ENCODE peak calls at places on chromosome 17, in six cellular contexts. One of them, this sample, is unnamed.

GRCh38 chr17:32142857-32143524 is 689 bp downstream of the RHOT1 start:
- DNase-seq in cardiac muscle cell: peak; percentile 82
- DNase-seq in thyroid gland: peak; percentile 87
- DNase-seq in cardiac fibroblast: peak; percentile 78
- DNase-seq in hepatocyte: peak; percentile 76
- DNase-seq in foreskin fibroblast: peak; percentile 87
- DNase-seq in this sample: peak; percentile 18

GRCh38 chr17:62966426-62967110 is 533 bp downstream of the TANC2 start:
- DNase-seq in thyroid gland: peak; percentile 32
- DNase-seq in cardiac fibroblast: no peak
- DNase-seq in cardiac muscle cell: peak; percentile 65
- DNase-seq in foreskin fibroblast: peak; percentile 42
- DNase-seq in hepatocyte: peak; percentile 28
- DNase-seq in this sample: no peak

GRCh38 chr17:56125830-56126819 is 27.1 kb upstream of the ANKFN1 start:
- DNase-seq in cardiac muscle cell: peak; percentile 45
- DNase-seq in hepatocyte: peak; percentile 69
- DNase-seq in cardiac fibroblast: peak; percentile 14
- DNase-seq in thyroid gland: peak; percentile 2
- DNase-seq in foreskin fibroblast: peak; percentile 75
- DNase-seq in this sample: peak; percentile 81

GRCh38 chr17:77475012-77475976 is 334.5 kb downstream of the SEC14L1 start:
- DNase-seq in hepatocyte: peak; percentile 53
- DNase-seq in cardiac fibroblast: peak; percentile 71
- DNase-seq in thyroid gland: no peak
- DNase-seq in foreskin fibroblast: peak; percentile 70
- DNase-seq in cardiac muscle cell: no peak
- DNase-seq in this sample: peak; percentile 93

GRCh38 chr17:11644265-11645212 is 46.3 kb downstream of the DNAH9 start:
- DNase-seq in thyroid gland: peak; percentile 75
- DNase-seq in cardiac muscle cell: peak; percentile 93
- DNase-seq in hepatocyte: peak; percentile 94
- DNase-seq in foreskin fibroblast: peak; percentile 37
- DNase-seq in cardiac fibroblast: peak; percentile 69
- DNase-seq in this sample: peak; percentile 28

GRCh38 chr17:50447870-50448573 is 20.7 kb downstream of the CHAD start:
- DNase-seq in foreskin fibroblast: no peak
- DNase-seq in cardiac fibroblast: no peak
- DNase-seq in cardiac muscle cell: no peak
- DNase-seq in hepatocyte: peak; percentile 70
- DNase-seq in thyroid gland: no peak
- DNase-seq in this sample: no peak

GRCh38 chr17:78128616-78129384 is at the start of gene TMC6:
- DNase-seq in cardiac muscle cell: no peak
- DNase-seq in thyroid gland: peak; percentile 69
- DNase-seq in cardiac fibroblast: no peak
- DNase-seq in hepatocyte: peak; percentile 81
- DNase-seq in foreskin fibroblast: no peak
- DNase-seq in this sample: no peak

GRCh38 chr17:20999044-20999573 is 43.7 kb downstream of the USP22 start:
- DNase-seq in cardiac muscle cell: no peak
- DNase-seq in thyroid gland: peak; percentile 77
- DNase-seq in foreskin fibroblast: peak; percentile 46
- DNase-seq in cardiac fibroblast: peak; percentile 38
- DNase-seq in hepatocyte: peak; percentile 6
- DNase-seq in this sample: no peak

GRCh38 chr17:75588546-75589016 is 981 bp downstream of the MYO15B start:
- DNase-seq in foreskin fibroblast: peak; percentile 16
- DNase-seq in thyroid gland: peak; percentile 67
- DNase-seq in cardiac fibroblast: no peak
- DNase-seq in hepatocyte: no peak
- DNase-seq in cardiac muscle cell: no peak
- DNase-seq in this sample: no peak

GRCh38 chr17:57874434-57875108 is 24.7 kb upstream of the MRPS23 start:
- DNase-seq in thyroid gland: no peak
- DNase-seq in foreskin fibroblast: peak; percentile 98
- DNase-seq in cardiac muscle cell: peak; percentile 94
- DNase-seq in hepatocyte: peak; percentile 91
- DNase-seq in cardiac fibroblast: peak; percentile 92
- DNase-seq in this sample: peak; percentile 87

GRCh38 chr17:79186406-79186805 is 111.8 kb downstream of the ENGASE start:
- DNase-seq in cardiac fibroblast: no peak
- DNase-seq in hepatocyte: no peak
- DNase-seq in cardiac muscle cell: no peak
- DNase-seq in foreskin fibroblast: no peak
- DNase-seq in thyroid gland: no peak
- DNase-seq in this sample: no peak

GRCh38 chr17:79185671-79186070 is 111.0 kb downstream of the ENGASE start:
- DNase-seq in foreskin fibroblast: no peak
- DNase-seq in cardiac fibroblast: no peak
- DNase-seq in cardiac muscle cell: no peak
- DNase-seq in thyroid gland: no peak
- DNase-seq in hepatocyte: no peak
- DNase-seq in this sample: no peak

GRCh38 chr17:79182176-79183160 is 107.8 kb downstream of the ENGASE start:
- DNase-seq in cardiac fibroblast: no peak
- DNase-seq in cardiac muscle cell: no peak
- DNase-seq in hepatocyte: no peak
- DNase-seq in foreskin fibroblast: no peak
- DNase-seq in thyroid gland: no peak
- DNase-seq in this sample: no peak

GRCh38 chr17:79180358-79181005 is 105.9 kb downstream of the ENGASE start:
- DNase-seq in thyroid gland: no peak
- DNase-seq in cardiac muscle cell: no peak
- DNase-seq in foreskin fibroblast: no peak
- DNase-seq in cardiac fibroblast: no peak
- DNase-seq in hepatocyte: no peak
- DNase-seq in this sample: no peak

DNA sequence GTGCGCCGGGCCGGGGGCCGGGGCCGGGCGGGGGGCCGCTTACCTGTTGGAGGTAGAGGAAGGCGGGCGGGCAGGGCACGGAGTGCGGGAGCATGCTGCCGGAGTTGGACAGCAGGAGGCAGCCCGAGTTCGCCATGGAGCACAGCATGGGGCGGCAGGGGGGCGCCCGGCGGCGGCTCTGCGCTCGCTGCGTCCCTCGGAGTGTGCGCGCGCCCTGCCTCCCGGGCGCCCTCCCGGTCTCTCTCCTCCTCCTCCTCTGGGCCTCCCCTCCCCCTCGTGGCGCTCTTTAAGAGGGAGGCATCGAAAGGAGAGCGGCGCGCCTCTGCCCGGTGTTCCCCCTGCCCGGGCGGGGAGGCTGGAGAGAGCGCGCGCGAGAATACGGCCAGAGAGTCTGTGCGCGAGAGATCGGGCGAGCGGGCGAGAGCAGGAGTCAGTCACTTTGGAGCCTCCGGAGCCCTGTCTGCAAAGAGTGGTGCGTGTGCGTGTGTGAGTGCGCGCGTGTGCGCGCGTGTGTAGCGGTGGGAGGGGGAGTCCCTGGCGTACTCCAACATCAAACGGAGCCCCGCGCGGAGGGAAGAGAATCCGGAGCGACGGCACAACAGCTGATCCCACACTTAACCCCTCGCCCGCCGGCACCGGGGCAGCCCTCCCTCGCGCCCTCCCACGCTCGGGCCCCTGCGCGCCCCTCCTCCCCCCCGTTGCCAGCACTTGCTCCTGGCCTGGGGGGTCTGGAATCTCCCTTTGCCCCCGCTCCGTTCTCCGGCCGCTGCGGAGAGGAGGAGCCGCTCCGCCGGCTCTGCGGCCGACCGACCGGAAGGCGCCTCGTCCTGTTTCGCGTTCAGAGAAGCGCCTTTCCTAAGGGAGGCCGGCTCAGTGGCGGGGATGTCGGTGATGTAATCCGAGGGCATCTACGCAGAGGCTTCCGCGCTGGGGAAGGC is 108.9 kb downstream of the ENGASE start:
- DNase-seq in cardiac fibroblast: no peak
- DNase-seq in foreskin fibroblast: peak; percentile 31
- DNase-seq in thyroid gland: no peak
- DNase-seq in cardiac muscle cell: peak; percentile 74
- DNase-seq in hepatocyte: peak; percentile 41
- DNase-seq in this sample: no peak
- TF ChIP-seq CTCF in cardiac fibroblast: no peak
- TF ChIP-seq CTCF in foreskin fibroblast: no peak
- TF ChIP-seq CTCF in thyroid gland: no peak
- TF ChIP-seq CTCF in cardiac muscle cell: no peak
- TF ChIP-seq CTCF in hepatocyte: peak; percentile 10
- TF ChIP-seq CTCF in this sample: no peak

GRCh38 chr17:42107124-42107523 is 5.4 kb downstream of the DHX58 start:
- DNase-seq in cardiac muscle cell: no peak
- DNase-seq in hepatocyte: no peak
- DNase-seq in foreskin fibroblast: no peak
- DNase-seq in thyroid gland: no peak
- DNase-seq in cardiac fibroblast: no peak
- DNase-seq in this sample: no peak
- H3K4me3 ChIP-seq in cardiac muscle cell: peak overlapping the region; percentile 23
- H3K4me3 ChIP-seq in hepatocyte: no peak overlapping the region
- H3K4me3 ChIP-seq in foreskin fibroblast: no peak overlapping the region
- H3K4me3 ChIP-seq in thyroid gland: no peak overlapping the region
- H3K4me3 ChIP-seq in cardiac fibroblast: no peak overlapping the region
- H3K4me3 ChIP-seq in this sample: peak overlapping the region; percentile 22

GRCh38 chr17:28706471-28707338 is 5.0 kb downstream of the PROCA1 start:
- DNase-seq in cardiac muscle cell: no peak
- DNase-seq in hepatocyte: no peak
- DNase-seq in foreskin fibroblast: no peak
- DNase-seq in cardiac fibroblast: no peak
- DNase-seq in thyroid gland: no peak
- DNase-seq in this sample: no peak
- TF ChIP-seq CTCF in cardiac muscle cell: no peak
- TF ChIP-seq CTCF in hepatocyte: no peak
- TF ChIP-seq CTCF in foreskin fibroblast: no peak
- TF ChIP-seq CTCF in cardiac fibroblast: no peak
- TF ChIP-seq CTCF in thyroid gland: no peak
- TF ChIP-seq CTCF in this sample: no peak

GRCh38 chr17:44595216-44595775 is 38.0 kb downstream of the FZD2 start:
- DNase-seq in foreskin fibroblast: no peak
- DNase-seq in cardiac fibroblast: no peak
- DNase-seq in hepatocyte: no peak
- DNase-seq in cardiac muscle cell: no peak
- DNase-seq in thyroid gland: no peak
- DNase-seq in this sample: no peak

GRCh38 chr17:44587339-44587738 is 30.1 kb downstream of the FZD2 start:
- DNase-seq in cardiac muscle cell: peak; percentile 85
- DNase-seq in thyroid gland: peak; percentile 38
- DNase-seq in foreskin fibroblast: peak; percentile 87
- DNase-seq in hepatocyte: peak; percentile 87
- DNase-seq in cardiac fibroblast: peak; percentile 92
- DNase-seq in this sample: peak; percentile 66

GRCh38 chr17:44585315-44585714 is 28.0 kb downstream of the FZD2 start:
- DNase-seq in thyroid gland: no peak
- DNase-seq in cardiac muscle cell: no peak
- DNase-seq in cardiac fibroblast: no peak
- DNase-seq in foreskin fibroblast: no peak
- DNase-seq in hepatocyte: no peak
- DNase-seq in this sample: no peak

GRCh38 chr17:44589316-44590071 is 32.2 kb downstream of the FZD2 start:
- DNase-seq in cardiac muscle cell: no peak
- DNase-seq in cardiac fibroblast: peak; percentile 42
- DNase-seq in foreskin fibroblast: peak; percentile 79
- DNase-seq in hepatocyte: no peak
- DNase-seq in thyroid gland: no peak
- DNase-seq in this sample: no peak

GRCh38 chr17:44591223-44591622 is 33.9 kb downstream of the FZD2 start:
- DNase-seq in cardiac fibroblast: no peak
- DNase-seq in thyroid gland: no peak
- DNase-seq in hepatocyte: no peak
- DNase-seq in cardiac muscle cell: no peak
- DNase-seq in foreskin fibroblast: peak; percentile 17
- DNase-seq in this sample: no peak
- H3K4me3 ChIP-seq in cardiac fibroblast: no peak overlapping the region
- H3K4me3 ChIP-seq in thyroid gland: no peak overlapping the region
- H3K4me3 ChIP-seq in hepatocyte: no peak overlapping the region
- H3K4me3 ChIP-seq in cardiac muscle cell: no peak overlapping the region
- H3K4me3 ChIP-seq in foreskin fibroblast: no peak overlapping the region
- H3K4me3 ChIP-seq in this sample: no peak overlapping the region

DNA sequence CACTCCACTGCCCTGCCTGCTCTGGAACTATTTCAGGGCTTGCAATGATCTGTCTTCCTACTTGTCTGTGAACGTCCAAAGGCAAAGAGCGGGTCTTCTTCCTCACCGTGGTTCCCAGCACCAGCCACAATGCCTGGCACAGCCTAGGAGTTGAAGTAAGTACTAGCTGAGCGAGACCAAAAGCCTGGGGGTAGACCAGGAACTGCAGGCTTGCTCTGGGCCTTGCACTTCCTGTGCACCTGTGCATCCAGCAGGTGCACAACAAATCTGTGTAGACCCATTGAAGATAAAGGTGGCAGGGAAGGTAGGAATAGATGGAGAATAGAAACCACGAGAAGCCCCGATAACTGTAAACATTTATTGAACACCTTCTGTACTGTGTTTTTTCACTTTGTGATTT is 4.7 kb downstream of the FAM171A2 start:
- DNase-seq in thyroid gland: no peak
- DNase-seq in hepatocyte: no peak
- DNase-seq in cardiac muscle cell: no peak
- DNase-seq in cardiac fibroblast: no peak
- DNase-seq in foreskin fibroblast: no peak
- DNase-seq in this sample: no peak
- TF ChIP-seq CTCF in thyroid gland: no peak
- TF ChIP-seq CTCF in hepatocyte: no peak
- TF ChIP-seq CTCF in cardiac muscle cell: no peak
- TF ChIP-seq CTCF in cardiac fibroblast: no peak
- TF ChIP-seq CTCF in foreskin fibroblast: no peak
- TF ChIP-seq CTCF in this sample: no peak

GRCh38 chr17:47948706-47949196 is 7.4 kb downstream of the PNPO start:
- DNase-seq in cardiac muscle cell: no peak
- DNase-seq in thyroid gland: peak; percentile 31
- DNase-seq in cardiac fibroblast: no peak
- DNase-seq in hepatocyte: peak; percentile 52
- DNase-seq in foreskin fibroblast: peak; percentile 43
- DNase-seq in this sample: no peak
- H3K4me3 ChIP-seq in cardiac muscle cell: no peak overlapping the region
- H3K4me3 ChIP-seq in thyroid gland: no peak overlapping the region
- H3K4me3 ChIP-seq in cardiac fibroblast: no peak overlapping the region
- H3K4me3 ChIP-seq in hepatocyte: no peak overlapping the region
- H3K4me3 ChIP-seq in foreskin fibroblast: no peak overlapping the region
- H3K4me3 ChIP-seq in this sample: no peak overlapping the region

DNA sequence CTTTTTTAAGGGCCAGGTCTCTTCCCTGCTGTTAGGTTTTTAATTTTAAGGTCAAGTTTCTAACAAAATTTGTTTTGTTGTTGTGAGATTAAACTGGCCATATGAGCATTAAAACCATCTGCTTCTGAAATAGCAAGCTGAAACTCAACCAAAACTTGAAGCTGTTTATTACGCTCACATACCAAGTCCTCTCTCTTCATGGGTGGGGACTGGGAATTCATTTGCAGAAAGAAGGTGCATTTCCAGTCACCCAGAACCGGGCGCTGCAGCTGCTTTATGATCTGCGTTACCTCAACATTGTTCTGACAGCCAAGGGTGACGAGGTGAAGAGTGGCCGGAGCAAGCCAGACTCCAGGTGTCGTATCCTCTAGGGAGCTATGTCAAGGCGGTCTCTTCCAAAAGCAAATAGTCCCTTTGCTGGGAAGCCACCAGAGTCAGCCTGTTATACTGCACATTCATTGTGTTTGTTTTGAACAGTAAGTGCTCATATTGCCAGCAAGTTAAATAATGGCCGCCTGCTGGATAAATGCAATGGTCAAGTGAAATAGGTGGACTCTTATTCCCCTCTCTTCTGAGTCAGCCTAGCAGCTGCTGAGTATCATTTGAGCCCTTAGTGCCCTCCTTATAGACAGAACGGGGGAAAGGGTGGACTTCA is 12.6 kb downstream of the COG1 start:
- DNase-seq in foreskin fibroblast: no peak
- DNase-seq in cardiac fibroblast: no peak
- DNase-seq in thyroid gland: no peak
- DNase-seq in hepatocyte: no peak
- DNase-seq in cardiac muscle cell: no peak
- DNase-seq in this sample: no peak
- TF ChIP-seq CTCF in foreskin fibroblast: no peak
- TF ChIP-seq CTCF in cardiac fibroblast: no peak
- TF ChIP-seq CTCF in thyroid gland: no peak
- TF ChIP-seq CTCF in hepatocyte: no peak
- TF ChIP-seq CTCF in cardiac muscle cell: no peak
- TF ChIP-seq CTCF in this sample: no peak

This sample was measured in astrocyte of the cerebellum.